ENCODE peak calls at places on chromosomes 2 and 18, in nine cellular contexts. G, B, Q, K, X, H, V, N and F are unnamed samples.

GRCh38 chr2:118387509-118387908 is 299.2 kb downstream of the INSIG2 start:
- DNase-seq in N (no peak), V (no peak), K (no peak), X (no peak), B (peak), Q (no peak), G (no peak), H (peak), F (no peak)

GRCh38 chr2:150159300-150159699 is 328.2 kb downstream of the RND3 start:
- DNase-seq in H (no peak), V (no peak), K (no peak), X (no peak), G (no peak), N (no peak), B (no peak), Q (no peak), F (no peak)

GRCh38 chr2:106941372-106941993 is 55.5 kb upstream of the ST6GAL2 start:
- DNase-seq in K (no peak), G (no peak), X (no peak), V (no peak), N (no peak), Q (no peak), H (no peak), B (no peak), F (no peak)

GRCh38 chr18:45667056-45667455 is 51.8 kb downstream of the SLC14A2 start:
- DNase-seq in G (no peak), H (no peak), K (no peak), X (no peak), V (no peak), B (no peak), N (no peak), Q (no peak), F (peak)

GRCh38 chr2:157220502-157220901 is 37.0 kb upstream of the GALNT5 start:
- DNase-seq in K (no peak), G (no peak), H (no peak), X (no peak), B (no peak), V (no peak), N (no peak), Q (no peak), F (no peak)

GRCh38 chr2:177165103-177165583 is 47.5 kb upstream of the HNRNPA3 start:
- DNase-seq in V (peak), N (peak), H (peak), K (no peak), X (peak), G (no peak), Q (peak), B (peak), F (peak)

GRCh38 chr18:11246466-11246865 is 97.1 kb upstream of the PIEZO2 start:
- DNase-seq in K (no peak), Q (no peak), H (peak), B (peak), N (no peak), G (no peak), X (no peak), V (no peak), F (no peak)

GRCh38 chr2:102439065-102439695 is 16.2 kb downstream of the IL18RAP start:
- DNase-seq in N (no peak), Q (no peak), G (no peak), K (no peak), H (peak), B (peak), V (no peak), X (no peak), F (no peak)

GRCh38 chr2:220504890-220505564 is 877.6 kb downstream of the SLC4A3 start:
- DNase-seq in X (no peak), G (no peak), B (peak), N (no peak), V (no peak), K (no peak), Q (no peak), H (peak), F (no peak)

GRCh38 chr18:31241425-31241824 is 76.5 kb upstream of the DSG1 start:
- DNase-seq in Q (no peak), K (no peak), G (no peak), X (no peak), V (no peak), B (no peak), H (no peak), N (no peak), F (no peak)

GRCh38 chr2:191666241-191666640 is 11.7 kb upstream of the NABP1 start:
- DNase-seq in G (no peak), V (no peak), B (no peak), Q (no peak), X (no peak), N (no peak), H (no peak), K (no peak), F (no peak)

GRCh38 chr2:27959496-27959895 is 69.0 kb downstream of the BABAM2 start:
- DNase-seq in V (peak), N (peak), H (peak), X (peak), K (no peak), B (peak), G (no peak), Q (no peak), F (no peak)

GRCh38 chr2:182144039-182144779 is 158.6 kb downstream of the PPP1R1C start:
- DNase-seq in G (no peak), Q (no peak), B (no peak), H (no peak), N (no peak), K (no peak), V (no peak), X (no peak), F (no peak)

GRCh38 chr18:80252136-80252535 is 4.8 kb upstream of the PARD6G start:
- DNase-seq in K (no peak), V (no peak), Q (no peak), H (peak), B (peak), G (no peak), X (no peak), N (no peak), F (no peak)

GRCh38 chr2:145339646-145340045 is 819.7 kb upstream of the ZEB2 start:
- DNase-seq in B (no peak), N (no peak), K (no peak), V (no peak), H (no peak), X (no peak), Q (no peak), G (no peak), F (no peak)

DNA sequence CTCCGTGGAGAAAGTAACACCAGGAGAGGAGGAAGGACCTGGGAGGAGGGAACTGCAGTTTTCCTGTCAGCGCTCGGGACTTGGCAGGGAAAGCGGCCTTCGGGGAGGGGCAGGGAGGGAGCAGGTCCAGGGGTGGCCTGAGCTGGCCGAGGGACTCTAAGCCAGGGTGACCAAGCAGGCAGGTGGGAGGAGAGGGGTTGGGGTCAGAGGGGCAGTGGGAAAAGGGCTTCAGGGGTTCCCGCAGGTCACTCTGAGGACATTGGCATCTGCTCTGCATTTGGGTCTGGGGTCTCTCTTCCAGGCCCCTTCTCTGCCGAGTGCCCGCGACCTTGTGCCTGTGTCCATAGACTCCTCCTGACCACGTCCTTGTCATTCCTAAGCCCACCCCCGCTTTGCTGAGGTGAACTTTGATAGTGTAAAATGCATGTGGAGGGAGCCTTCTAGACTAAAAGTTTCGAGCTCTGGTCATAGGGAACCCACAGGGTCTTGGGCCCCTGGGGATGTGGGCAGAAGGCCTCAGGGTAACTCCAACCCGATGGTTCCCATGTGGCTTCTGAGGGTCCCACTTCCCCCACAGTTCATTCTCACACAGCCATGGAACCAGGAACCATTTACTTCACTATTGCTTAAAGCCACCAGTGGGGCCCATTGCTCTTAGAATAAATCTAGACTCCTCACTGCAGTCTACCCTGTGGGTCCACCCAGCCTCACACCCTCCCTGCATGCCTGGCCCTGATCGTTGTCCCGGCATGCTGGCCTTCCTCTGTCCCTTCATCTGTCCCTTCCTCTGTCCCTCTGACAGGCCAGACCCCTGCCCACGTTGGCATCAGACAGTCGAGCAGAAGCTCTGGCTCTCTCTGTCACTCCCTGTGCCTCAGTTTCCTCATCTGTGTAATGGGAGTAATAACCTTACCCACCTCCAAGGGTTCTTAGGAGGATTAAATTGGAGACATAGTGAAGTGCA is 229.2 kb downstream of the SEPTIN10 start:
- DNase-seq in G (no peak), B (no peak), X (peak), Q (no peak), K (no peak), V (no peak), H (no peak), N (peak), F (no peak)
- H3K27ac ChIP-seq in G (no peak), B (no peak), X (no peak), Q (no peak), K (no peak), V (no peak), H (no peak), N (no peak), F (no peak)

GRCh38 chr2:53769318-53769945 is 1.8 kb downstream of the CHAC2 start:
- DNase-seq in K (no peak), V (no peak), H (no peak), X (no peak), G (no peak), B (no peak), N (no peak), Q (no peak), F (no peak)
- H3K4me3 ChIP-seq in K (no peak), V (no peak), H (no peak), X (no peak), G (no peak), B (no peak), N (no peak), Q (no peak), F (no peak)

GRCh38 chr2:39138837-39139211 is 18.0 kb upstream of the SOS1 start:
- DNase-seq in G (no peak), V (no peak), X (no peak), N (no peak), H (no peak), K (no peak), Q (no peak), B (no peak), F (no peak)
- H3K27ac ChIP-seq in G (no peak), V (no peak), X (no peak), N (no peak), H (no peak), K (no peak), Q (no peak), B (no peak), F (no peak)

GRCh38 chr2:71692621-71693277 is 239.4 kb downstream of the DYSF start:
- DNase-seq in Q (no peak), X (no peak), V (no peak), N (no peak), G (no peak), K (no peak), B (no peak), H (no peak), F (no peak)
- H3K4me3 ChIP-seq in Q (no peak), X (no peak), V (no peak), N (no peak), G (no peak), K (no peak), B (no peak), H (no peak), F (no peak)

GRCh38 chr2:66846887-66847286 is 412.0 kb downstream of the MEIS1 start:
- DNase-seq in B (no peak), N (no peak), G (no peak), K (no peak), H (no peak), X (no peak), V (no peak), Q (no peak), F (no peak)

GRCh38 chr2:66845307-66845706 is 410.4 kb downstream of the MEIS1 start:
- DNase-seq in V (no peak), X (no peak), H (no peak), B (peak), K (no peak), G (no peak), N (no peak), Q (no peak), F (no peak)

GRCh38 chr2:66850406-66850805 is 415.5 kb downstream of the MEIS1 start:
- DNase-seq in N (no peak), H (no peak), V (no peak), X (no peak), B (no peak), K (no peak), G (no peak), Q (no peak), F (no peak)

GRCh38 chr2:66851449-66851872 is 416.5 kb downstream of the MEIS1 start:
- DNase-seq in H (peak), X (no peak), N (peak), K (no peak), Q (peak), V (no peak), G (no peak), B (peak), F (no peak)

DNA sequence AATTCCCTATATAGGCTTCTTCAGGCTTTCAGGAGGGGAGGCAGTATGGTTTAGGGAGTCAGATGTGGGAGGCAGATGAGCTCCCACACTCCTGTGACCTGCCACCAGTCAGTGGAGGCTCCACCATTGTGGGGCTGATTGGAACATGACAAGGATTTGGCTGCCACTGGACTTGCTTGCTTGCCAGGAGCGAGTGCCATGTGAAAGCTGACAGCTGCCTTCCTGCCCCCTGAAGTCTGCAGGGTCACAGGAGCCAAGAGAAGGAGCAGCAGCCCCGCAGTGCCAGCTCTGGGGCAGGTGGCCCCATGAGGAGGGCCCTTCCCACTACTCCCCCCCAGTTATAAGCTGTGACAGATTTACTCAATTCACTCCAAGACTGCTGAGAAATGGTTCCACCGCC is 414.2 kb downstream of the MEIS1 start:
- DNase-seq in K (no peak), N (no peak), H (no peak), B (no peak), X (no peak), V (no peak), G (no peak), Q (no peak), F (no peak)
- H3K27ac ChIP-seq in K (no peak), N (no peak), H (no peak), B (no peak), X (no peak), V (no peak), G (no peak), Q (no peak), F (no peak)

GRCh38 chr2:152061383-152061782 is 37.5 kb downstream of the CACNB4 start:
- DNase-seq in Q (no peak), X (no peak), N (no peak), B (no peak), K (no peak), G (no peak), H (no peak), V (no peak), F (no peak)
- H3K4me3 ChIP-seq in Q (no peak), X (no peak), N (no peak), B (no peak), K (no peak), G (no peak), H (no peak), V (no peak), F (no peak)

GRCh38 chr2:206846331-206846730 is 80.9 kb downstream of the FASTKD2 start:
- DNase-seq in B (no peak), G (no peak), K (no peak), X (no peak), Q (no peak), V (no peak), H (no peak), N (no peak), F (no peak)

GRCh38 chr2:206850369-206850768 is 85.0 kb downstream of the FASTKD2 start:
- DNase-seq in V (no peak), K (no peak), X (no peak), G (no peak), B (no peak), Q (no peak), H (no peak), N (no peak), F (no peak)

GRCh38 chr2:206845877-206846276 is 80.5 kb downstream of the FASTKD2 start:
- DNase-seq in N (no peak), H (no peak), K (no peak), X (no peak), Q (no peak), G (no peak), B (no peak), V (no peak), F (no peak)

GRCh38 chr2:206851511-206851910 is 86.1 kb downstream of the FASTKD2 start:
- DNase-seq in H (no peak), G (no peak), B (no peak), Q (no peak), X (no peak), N (no peak), K (no peak), V (no peak), F (no peak)

DNA sequence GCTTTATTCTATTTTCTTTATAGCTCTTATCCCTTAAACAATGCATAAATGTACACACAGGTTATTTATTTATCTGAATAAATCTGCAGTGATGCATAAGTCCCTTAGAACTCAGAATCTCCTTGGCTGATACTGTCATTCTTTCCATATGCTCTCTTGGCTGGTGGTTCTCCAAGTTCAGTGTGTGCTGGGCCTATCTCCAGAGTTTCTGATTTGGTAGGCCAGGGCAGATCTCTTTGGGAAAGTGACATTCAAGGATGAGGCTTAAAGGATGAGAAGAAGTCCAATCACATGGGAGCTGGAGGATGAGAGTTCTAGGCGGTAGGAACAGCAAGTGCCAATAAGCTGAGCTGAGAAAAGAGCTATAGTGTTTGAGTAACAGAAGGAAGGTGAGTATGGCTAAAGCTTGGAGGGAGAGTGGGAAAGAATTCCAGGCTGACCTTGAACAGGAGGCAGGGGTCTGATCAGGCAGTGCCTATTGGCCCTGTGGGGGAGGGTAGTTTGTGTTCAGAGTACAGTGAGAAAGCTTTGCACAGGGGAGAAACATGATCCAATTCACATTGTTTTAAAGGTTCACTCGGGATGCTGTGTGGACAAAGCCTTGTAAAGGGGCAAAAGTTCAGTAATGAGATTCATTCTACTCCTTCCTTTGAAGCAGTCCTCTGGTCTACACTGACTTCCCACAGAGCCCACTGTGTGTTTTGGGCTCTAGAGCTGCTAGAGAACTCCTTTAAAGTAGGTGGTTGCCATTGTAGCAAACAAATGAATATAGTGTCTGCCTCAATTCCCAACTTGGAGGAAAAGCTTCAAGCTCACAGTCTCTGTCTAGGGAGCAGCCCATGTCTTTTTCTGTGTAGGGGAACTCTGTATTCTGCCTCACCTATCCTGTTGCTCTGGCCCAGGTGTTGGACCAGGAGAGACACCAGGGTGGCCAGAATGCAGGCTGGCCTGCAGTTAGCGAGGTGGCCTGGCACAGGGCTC is 81.7 kb downstream of the FASTKD2 start:
- DNase-seq in X (no peak), B (no peak), G (no peak), N (no peak), Q (no peak), K (no peak), V (no peak), H (no peak), F (no peak)
- H3K27ac ChIP-seq in X (no peak), B (peak), G (no peak), N (no peak), Q (no peak), K (no peak), V (no peak), H (no peak), F (no peak)

DNA sequence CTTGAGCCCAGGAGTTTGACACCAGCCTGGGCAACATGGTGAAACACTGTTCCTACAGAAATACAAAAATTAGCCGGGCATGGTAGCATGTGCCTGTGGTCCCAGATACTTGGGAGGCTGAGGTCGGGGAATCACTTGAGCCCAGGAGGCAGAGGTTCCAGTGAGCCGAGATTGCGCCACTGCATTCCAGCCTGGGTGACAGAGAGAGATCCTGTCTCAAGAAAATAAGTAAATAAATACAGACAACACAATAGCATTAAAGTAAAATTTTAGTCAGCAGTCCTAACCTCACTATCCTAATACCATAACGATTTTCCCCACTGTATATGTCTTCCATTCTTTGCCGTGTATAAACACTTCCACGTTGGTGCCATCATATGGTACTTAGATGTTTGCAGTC is 83.0 kb upstream of the MBOAT2 start:
- DNase-seq in B (no peak), H (no peak), G (no peak), Q (no peak), V (no peak), N (no peak), X (no peak), K (no peak), F (no peak)
- H3K4me3 ChIP-seq in B (no peak), H (no peak), G (no peak), Q (no peak), V (no peak), N (no peak), X (no peak), K (no peak), F (no peak)

GRCh38 chr18:46877329-46877987 is 39.8 kb downstream of the PIAS2 start:
- DNase-seq in N (no peak), G (no peak), Q (no peak), X (no peak), V (no peak), K (no peak), B (no peak), H (no peak), F (no peak)
- H3K27ac ChIP-seq in N (no peak), G (no peak), Q (no peak), X (no peak), V (no peak), K (no peak), B (no peak), H (no peak), F (no peak)

DNA sequence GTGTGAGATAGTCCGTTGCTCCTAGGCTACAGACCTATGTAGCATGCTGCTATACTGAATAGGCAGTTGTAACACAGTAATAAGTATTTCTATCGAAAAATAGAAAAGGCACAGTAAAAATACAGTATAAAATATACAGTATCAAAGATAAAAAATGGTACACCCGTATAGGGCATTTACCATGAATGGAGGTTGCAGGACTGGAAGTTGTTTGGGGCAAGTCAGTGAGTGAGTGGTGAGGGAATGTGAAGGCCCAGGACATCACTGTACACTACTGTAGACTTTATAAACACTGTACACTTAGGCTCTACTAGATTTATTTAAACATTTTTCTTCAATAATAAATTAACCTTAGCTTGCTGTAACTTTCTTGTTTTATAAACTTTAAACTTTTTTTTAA is 3.5 kb downstream of the MAP3K20 start:
- DNase-seq in X (no peak), N (no peak), B (no peak), Q (no peak), V (no peak), G (no peak), K (no peak), H (no peak), F (no peak)
- H3K4me3 ChIP-seq in X (no peak), N (no peak), B (no peak), Q (peak), V (no peak), G (no peak), K (no peak), H (no peak), F (no peak)